ENCODE peak calls at places on chromosomes 2 and 18, in four cellular contexts. J, Y, F and T are unnamed samples.

GRCh38 chr2:54771166-54771565 is 47.7 kb downstream of the EML6 start:
- DNase-seq in J (no peak), Y (no peak), F (no peak), T (no peak)

GRCh38 chr2:140586379-140586778 is 1544.4 kb downstream of the LRP1B start:
- DNase-seq in J (peak), Y (peak), F (no peak), T (no peak)

GRCh38 chr2:240920783-240921231 is 14.7 kb downstream of the CROCC2 start:
- DNase-seq in Y (peak), F (peak), J (no peak), T (peak)

GRCh38 chr18:73419531-73419930 is 551.7 kb upstream of the NETO1 start:
- DNase-seq in F (no peak), Y (no peak), J (no peak), T (no peak)

GRCh38 chr2:100137877-100138570 is 4.4 kb downstream of the AFF3 start:
- DNase-seq in J (no peak), F (no peak), Y (no peak), T (no peak)

GRCh38 chr2:240258685-240259084 is 118.2 kb upstream of the OTOS start:
- DNase-seq in J (no peak), Y (peak), F (no peak), T (no peak)

GRCh38 chr2:100676346-100676745 is 113.6 kb downstream of the PDCL3 start:
- DNase-seq in Y (no peak), F (no peak), J (no peak), T (no peak)

GRCh38 chr2:150292192-150292591 is 195.3 kb downstream of the RND3 start:
- DNase-seq in Y (no peak), F (no peak), J (no peak), T (no peak)

GRCh38 chr2:215027775-215028174 is 110.7 kb downstream of the ABCA12 start:
- DNase-seq in J (no peak), F (no peak), Y (no peak), T (no peak)

GRCh38 chr2:51720826-51721225 is 688.9 kb upstream of the NRXN1 start:
- DNase-seq in J (no peak), Y (no peak), F (no peak), T (no peak)

GRCh38 chr2:209445485-209445884 is 21.6 kb downstream of the MAP2 start:
- DNase-seq in Y (no peak), F (no peak), J (no peak), T (no peak)

GRCh38 chr2:109432421-109432820 is 181.3 kb downstream of the SEPTIN10 start:
- DNase-seq in F (no peak), Y (no peak), J (no peak), T (no peak)

GRCh38 chr2:6412533-6413085 is 453.1 kb downstream of the CMPK2 start:
- DNase-seq in J (peak), F (no peak), Y (no peak), T (no peak)

GRCh38 chr18:48947583-48947982 is 3.2 kb downstream of the SMAD7 start:
- DNase-seq in Y (peak), J (no peak), F (peak), T (no peak)

GRCh38 chr2:181457121-181457740 is at the start of gene ITGA4:
- DNase-seq in J (no peak), Y (peak), F (peak), T (peak)

GRCh38 chr2:164913640-164914346 is 41.5 kb downstream of the SLC38A11 start:
- DNase-seq in F (no peak), Y (no peak), J (no peak), T (no peak)

GRCh38 chr2:157420771-157421323 is 23.0 kb downstream of the CYTIP start:
- DNase-seq in J (no peak), F (no peak), Y (no peak), T (no peak)

GRCh38 chr2:83069724-83070123 is 1389.4 kb downstream of the SUCLG1 start:
- DNase-seq in Y (no peak), J (no peak), F (no peak), T (no peak)

GRCh38 chr18:35027206-35027605 is 14.0 kb upstream of the MAPRE2 start:
- DNase-seq in J (no peak), Y (no peak), F (no peak), T (no peak)

GRCh38 chr18:35526476-35527120 is 28.8 kb upstream of the INO80C start:
- DNase-seq in Y (no peak), F (no peak), J (no peak), T (no peak)

GRCh38 chr2:203687161-203687560 is 19.3 kb upstream of the CD28 start:
- DNase-seq in J (no peak), Y (no peak), F (no peak), T (no peak)

GRCh38 chr2:127589876-127590275 is 54.4 kb downstream of the MYO7B start:
- DNase-seq in F (no peak), Y (peak), J (no peak), T (no peak)

GRCh38 chr2:183991973-183992372 is 606.4 kb upstream of the ZNF804A start:
- DNase-seq in F (no peak), J (no peak), Y (no peak), T (no peak)

GRCh38 chr2:217954971-217955740 is 47.6 kb downstream of the TNS1 start:
- DNase-seq in F (no peak), J (no peak), Y (no peak), T (peak)

GRCh38 chr2:234978466-234979203 is 26.8 kb downstream of the SH3BP4 start:
- DNase-seq in J (no peak), F (no peak), Y (no peak), T (no peak)

GRCh38 chr2:56811401-56811800 is 627.6 kb downstream of the CCDC85A start:
- DNase-seq in J (no peak), F (no peak), Y (no peak), T (no peak)

GRCh38 chr18:58177886-58178470 is 134.0 kb downstream of the NEDD4L start:
- DNase-seq in F (no peak), Y (no peak), J (no peak), T (no peak)

GRCh38 chr2:79260848-79261247 is 101.3 kb upstream of the REG3A start:
- DNase-seq in Y (no peak), F (no peak), J (no peak), T (no peak)

GRCh38 chr2:142472382-142472781 is 341.6 kb upstream of the LRP1B start:
- DNase-seq in J (no peak), F (no peak), Y (no peak), T (no peak)

GRCh38 chr18:28115149-28115550 is 61.8 kb downstream of the CDH2 start:
- DNase-seq in F (no peak), J (no peak), Y (no peak), T (no peak)

GRCh38 chr2:29376541-29376940 is 261.3 kb downstream of the CLIP4 start:
- DNase-seq in Y (no peak), J (no peak), F (no peak), T (no peak)

GRCh38 chr2:29374823-29375222 is 259.6 kb downstream of the CLIP4 start:
- DNase-seq in Y (no peak), J (no peak), F (no peak), T (no peak)

GRCh38 chr2:29367986-29368677 is 252.9 kb downstream of the CLIP4 start:
- DNase-seq in F (no peak), Y (no peak), J (no peak), T (no peak)

GRCh38 chr2:29372185-29372584 is 257.0 kb downstream of the CLIP4 start:
- DNase-seq in J (no peak), F (no peak), Y (no peak), T (no peak)

DNA sequence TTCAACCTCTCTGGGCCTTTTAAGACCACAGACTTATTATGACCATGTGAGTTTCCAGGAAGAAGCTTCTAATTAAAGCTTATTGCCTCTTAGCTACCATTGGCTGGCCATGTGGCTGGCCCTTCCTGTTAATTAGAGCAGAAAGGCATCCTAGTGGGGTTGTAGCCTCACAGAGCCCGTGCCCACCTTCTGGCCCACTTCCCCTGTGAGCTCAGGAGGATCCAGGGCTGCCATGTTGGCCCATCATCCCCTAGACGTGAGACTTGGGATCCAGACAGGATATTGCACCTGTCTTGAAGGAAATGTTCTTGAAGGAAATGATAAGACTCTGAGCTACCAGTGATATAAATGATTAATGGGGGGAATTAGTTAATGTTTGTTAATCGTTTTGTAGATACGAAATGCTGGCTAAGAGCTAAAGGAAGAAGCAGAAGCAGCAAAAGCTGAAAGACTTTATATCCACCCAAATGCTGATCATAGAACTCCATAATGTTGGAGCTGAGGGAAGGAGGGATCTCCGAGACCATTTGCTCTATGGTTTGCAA is 255.4 kb downstream of the CLIP4 start:
- DNase-seq in Y (no peak), J (no peak), F (no peak), T (no peak)
- H3K4me3 ChIP-seq in Y (no peak), J (no peak), F (no peak), T (no peak)

GRCh38 chr2:200939832-200940231 is 23.6 kb downstream of the ORC2 start:
- DNase-seq in F (no peak), Y (no peak), J (no peak), T (no peak)

GRCh38 chr2:200944467-200945394 is 18.7 kb downstream of the ORC2 start:
- DNase-seq in J (peak), Y (no peak), F (no peak), T (no peak)

GRCh38 chr2:200943527-200944120 is 19.8 kb downstream of the ORC2 start:
- DNase-seq in J (no peak), F (no peak), Y (no peak), T (no peak)

GRCh38 chr2:200950378-200950777 is 13.1 kb downstream of the ORC2 start:
- DNase-seq in J (no peak), F (no peak), Y (no peak), T (no peak)

DNA sequence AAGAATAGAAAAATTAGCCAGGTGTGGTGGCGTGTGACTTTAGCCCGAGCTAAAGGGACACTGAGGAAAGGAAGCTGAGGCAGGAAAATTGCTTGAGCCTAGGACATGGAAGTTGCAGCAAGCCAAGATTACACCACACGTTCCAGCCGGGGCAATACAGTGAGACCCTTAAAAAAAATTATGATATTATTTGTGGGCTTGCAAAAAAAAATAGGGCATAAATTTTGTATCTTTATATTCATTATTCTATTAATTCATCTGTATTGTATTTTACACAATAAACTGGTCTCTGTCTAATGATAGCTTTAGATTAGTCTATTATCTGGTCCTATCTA is 18.1 kb downstream of the ORC2 start:
- DNase-seq in J (no peak), F (no peak), Y (no peak), T (no peak)
- H3K4me3 ChIP-seq in J (no peak), F (no peak), Y (no peak), T (no peak)

DNA sequence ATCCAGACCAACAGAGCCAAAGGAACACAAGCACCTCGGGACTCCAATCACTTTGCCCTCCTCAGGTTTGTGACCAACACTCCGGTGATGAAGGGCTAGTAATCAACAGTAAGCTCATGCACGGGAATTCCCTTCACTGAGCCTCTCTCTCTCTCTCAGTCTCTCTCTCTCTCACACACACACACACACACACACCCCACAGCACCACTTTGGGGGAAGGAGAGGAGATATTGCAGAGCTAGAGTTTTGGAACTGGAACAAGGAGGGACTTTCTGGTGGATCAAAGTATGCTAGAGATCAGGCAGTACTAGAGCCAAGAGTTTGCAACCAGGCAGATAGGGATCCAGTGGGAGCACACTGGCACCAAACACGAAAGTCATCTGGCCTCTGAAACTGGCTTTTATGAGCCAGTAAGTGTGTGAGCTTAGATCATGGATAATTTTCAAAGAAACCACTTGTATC is 98.7 kb downstream of the ANKRD44 start:
- DNase-seq in F (no peak), J (no peak), Y (no peak), T (no peak)
- H3K4me3 ChIP-seq in F (no peak), J (no peak), Y (no peak), T (no peak)

DNA sequence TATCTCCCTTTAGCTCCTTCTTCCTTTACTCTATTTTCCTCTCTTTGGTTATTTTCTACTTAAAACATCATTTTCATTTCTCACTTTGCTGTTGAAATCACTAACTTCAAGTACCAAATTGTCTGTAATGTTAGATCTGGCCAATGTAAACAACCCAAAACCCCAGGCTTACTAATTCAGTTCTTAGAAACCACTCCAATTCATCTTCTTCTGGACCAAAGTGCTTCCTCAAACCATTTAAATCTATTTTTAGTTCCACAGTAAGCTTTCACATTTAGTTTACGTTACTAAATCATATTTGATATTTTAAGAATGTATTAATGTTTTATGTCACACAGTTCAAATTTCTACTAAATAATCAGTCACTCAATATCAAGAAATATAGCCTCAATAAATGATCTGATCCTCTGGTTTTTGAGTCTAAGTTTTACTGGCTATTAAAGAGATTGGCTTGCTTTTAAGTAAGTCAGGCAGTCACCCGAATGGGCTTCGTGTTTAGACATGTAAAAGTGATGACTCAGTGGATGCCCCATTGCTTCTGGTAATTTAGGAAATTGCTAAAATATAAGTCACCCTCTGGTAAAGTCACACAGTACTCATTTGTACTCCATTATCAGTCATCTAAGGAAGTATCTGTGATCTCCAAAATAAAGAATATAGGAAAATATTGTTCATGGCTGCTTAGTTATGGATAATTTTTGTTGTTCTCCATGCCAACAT is 527.2 kb upstream of the SOX11 start:
- DNase-seq in F (no peak), J (no peak), Y (no peak), T (no peak)
- H3K4me3 ChIP-seq in F (no peak), J (no peak), Y (no peak), T (no peak)

DNA sequence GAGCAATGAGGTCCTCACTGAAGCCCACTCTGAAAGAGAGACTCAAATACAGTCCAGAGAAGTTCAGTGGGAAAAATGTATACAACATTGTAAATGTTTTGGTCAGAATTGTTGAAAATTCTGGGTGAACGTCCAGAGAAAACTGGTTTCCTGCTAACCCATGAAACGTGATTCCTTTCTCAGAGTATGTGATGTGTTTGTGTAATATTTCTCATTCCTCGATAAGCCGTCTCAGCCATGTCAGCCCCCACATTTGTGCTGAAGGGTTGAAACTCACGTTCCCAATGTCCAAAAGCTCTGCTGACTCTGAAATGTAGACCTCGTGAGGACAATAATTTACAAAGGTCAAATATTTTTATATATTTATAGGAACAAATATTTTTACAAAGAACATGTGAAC is 51.6 kb downstream of the BMP10 start:
- DNase-seq in J (no peak), Y (no peak), F (no peak), T (no peak)
- H3K4me3 ChIP-seq in J (no peak), Y (no peak), F (no peak), T (no peak)

GRCh38 chr2:129934044-129934822 is 45.2 kb upstream of the RAB6C start:
- DNase-seq in F (no peak), Y (peak), J (no peak), T (no peak)
- H3K4me3 ChIP-seq in F (peak), Y (peak), J (no peak), T (no peak)

GRCh38 chr2:33494877-33495641 is 18.6 kb downstream of the RASGRP3 start:
- DNase-seq in F (no peak), J (peak), Y (no peak), T (no peak)
- H3K4me3 ChIP-seq in F (no peak), J (no peak), Y (no peak), T (no peak)

GRCh38 chr2:119223521-119224390 is at the start of gene STEAP3:
- DNase-seq in J (no peak), Y (peak), F (peak), T (peak)
- H3K4me3 ChIP-seq in J (peak), Y (peak), F (peak), T (peak)

GRCh38 chr2:189255711-189256110 is 76.2 kb upstream of the COL5A2 start:
- DNase-seq in F (no peak), J (no peak), Y (no peak), T (no peak)

GRCh38 chr2:189249901-189250300 is 70.3 kb upstream of the COL5A2 start:
- DNase-seq in F (no peak), Y (no peak), J (no peak), T (no peak)

GRCh38 chr2:189253841-189254240 is 74.3 kb upstream of the COL5A2 start:
- DNase-seq in Y (no peak), J (no peak), F (no peak), T (no peak)

GRCh38 chr2:189254268-189254883 is 74.8 kb upstream of the COL5A2 start:
- DNase-seq in F (peak), Y (no peak), J (peak), T (peak)

GRCh38 chr2:189252991-189253680 is 73.6 kb upstream of the COL5A2 start:
- DNase-seq in Y (no peak), J (peak), F (no peak), T (no peak)
- H3K4me3 ChIP-seq in Y (no peak), J (no peak), F (no peak), T (no peak)

GRCh38 chr2:168526641-168527040 is 70.6 kb downstream of the CERS6 start:
- DNase-seq in F (peak), Y (no peak), J (no peak), T (peak)
- H3K4me3 ChIP-seq in F (peak), Y (no peak), J (no peak), T (no peak)